ENCODE peak calls at places on chromosomes 5 and 9, in five cellular contexts. M is upper lobe of right lung, A is pancreas, T is GM23338, X is colonic mucosa. P is an unnamed sample. For H3K4me1 and H3K36me3, the result is how much of the 10 kb centered on the place peaks cover.

GRCh38 chr5:172411423-172412111 is 42.8 kb downstream of the SH3PXD2B start:
- DNase-seq in T (no peak), A (no peak), M (no peak), X (no peak), P (no peak)

GRCh38 chr5:157271740-157272271 is 5.9 kb downstream of the CYFIP2 start:
- DNase-seq in A (no peak), T (no peak), M (no peak), X (no peak), P (peak)

GRCh38 chr5:144951001-144951400 is 780.3 kb downstream of the KCTD16 start:
- DNase-seq in M (no peak), T (no peak), A (no peak), X (no peak), P (no peak)

GRCh38 chr5:69083412-69083811 is 10.4 kb upstream of the SLC30A5 start:
- DNase-seq in T (peak), A (peak), X (peak), M (no peak), P (no peak)

GRCh38 chr5:61293051-61293450 is 39.0 kb upstream of the ZSWIM6 start:
- DNase-seq in T (no peak), X (peak), M (no peak), A (peak), P (no peak)

GRCh38 chr5:142830241-142831018 is 60.3 kb downstream of the ARHGAP26 start:
- DNase-seq in M (no peak), A (no peak), X (no peak), T (no peak), P (no peak)

GRCh38 chr9:131125038-131125287 is 423 bp upstream of the NUP214 start:
- DNase-seq in A (no peak), X (no peak), T (peak), M (no peak), P (no peak)

GRCh38 chr5:73718762-73719161 is 92.8 kb downstream of the ARHGEF28 start:
- DNase-seq in T (no peak), X (no peak), M (no peak), A (no peak), P (no peak)

GRCh38 chr9:124008307-124008854 is 3.2 kb upstream of the LHX2 start:
- DNase-seq in T (peak), X (no peak), M (no peak), A (no peak), P (no peak)

GRCh38 chr5:171961117-171961516 is 45.3 kb downstream of the FBXW11 start:
- DNase-seq in T (no peak), A (no peak), X (no peak), M (no peak), P (no peak)

GRCh38 chr5:1104327-1105006 is 7.4 kb downstream of the SLC12A7 start:
- DNase-seq in M (no peak), T (no peak), A (no peak), X (no peak), P (no peak)

GRCh38 chr5:135265497-135266300 is 133.3 kb downstream of the MACROH2A1 start:
- DNase-seq in T (no peak), M (no peak), X (no peak), A (no peak), P (no peak)

GRCh38 chr5:133610489-133611356 is 1.6 kb downstream of the FSTL4 start:
- DNase-seq in M (peak), A (peak), T (peak), X (peak), P (peak)

GRCh38 chr9:69186841-69187611 is 12.9 kb downstream of the TJP2 start:
- DNase-seq in A (no peak), M (no peak), X (no peak), T (no peak), P (no peak)

GRCh38 chr9:8677725-8678124 is 878.1 kb upstream of the DMAC1 start:
- DNase-seq in T (peak), A (no peak), X (no peak), M (no peak), P (no peak)

GRCh38 chr9:79617395-79617794 is 45.6 kb downstream of the TLE4 start:
- DNase-seq in A (no peak), M (no peak), T (no peak), X (peak), P (no peak)

GRCh38 chr5:101390317-101390908 is 487.3 kb upstream of the ST8SIA4 start:
- DNase-seq in X (peak), A (no peak), M (no peak), T (peak), P (no peak)

GRCh38 chr5:11324521-11325289 is 563.7 kb upstream of the DAP start:
- DNase-seq in M (no peak), A (no peak), T (no peak), X (no peak), P (no peak)

GRCh38 chr9:129612123-129612522 is 8.8 kb downstream of the C9orf50 start:
- DNase-seq in M (no peak), T (no peak), A (no peak), X (no peak), P (no peak)

GRCh38 chr5:96004754-96005153 is 43.1 kb upstream of the ELL2 start:
- DNase-seq in A (no peak), M (no peak), X (no peak), T (no peak), P (no peak)

GRCh38 chr9:85278769-85279168 is 463.0 kb downstream of the AGTPBP1 start:
- DNase-seq in M (no peak), A (no peak), X (no peak), T (no peak), P (no peak)

GRCh38 chr9:111106202-111106601 is 67.9 kb upstream of the LPAR1 start:
- DNase-seq in T (peak), A (no peak), X (no peak), M (no peak), P (no peak)

GRCh38 chr9:13141629-13142028 is 137.9 kb downstream of the MPDZ start:
- DNase-seq in M (no peak), A (no peak), X (no peak), T (no peak), P (no peak)

GRCh38 chr9:122226758-122227575 is 1.8 kb downstream of the LHX6 start:
- DNase-seq in A (no peak), M (no peak), T (peak), X (no peak), P (no peak)

GRCh38 chr9:37329576-37329975 is 92.9 kb upstream of the GRHPR start:
- DNase-seq in T (peak), X (no peak), A (no peak), M (no peak), P (no peak)

GRCh38 chr9:16710888-16711287 is 159.6 kb downstream of the BNC2 start:
- DNase-seq in A (no peak), T (peak), X (no peak), M (no peak), P (no peak)

GRCh38 chr5:8906303-8906967 is 639.4 kb downstream of the SEMA5A start:
- DNase-seq in T (no peak), X (no peak), M (no peak), A (no peak), P (no peak)

GRCh38 chr9:13778486-13779110 is 499.1 kb upstream of the MPDZ start:
- DNase-seq in X (no peak), A (no peak), T (no peak), M (no peak), P (no peak)

GRCh38 chr5:136729901-136730355 is 364.6 kb upstream of the TRPC7 start:
- DNase-seq in M (no peak), T (no peak), A (no peak), X (no peak), P (no peak)

GRCh38 chr9:116700882-116701836 is 14.1 kb downstream of the TRIM32 start:
- DNase-seq in M (no peak), T (no peak), A (no peak), X (no peak), P (no peak)

DNA sequence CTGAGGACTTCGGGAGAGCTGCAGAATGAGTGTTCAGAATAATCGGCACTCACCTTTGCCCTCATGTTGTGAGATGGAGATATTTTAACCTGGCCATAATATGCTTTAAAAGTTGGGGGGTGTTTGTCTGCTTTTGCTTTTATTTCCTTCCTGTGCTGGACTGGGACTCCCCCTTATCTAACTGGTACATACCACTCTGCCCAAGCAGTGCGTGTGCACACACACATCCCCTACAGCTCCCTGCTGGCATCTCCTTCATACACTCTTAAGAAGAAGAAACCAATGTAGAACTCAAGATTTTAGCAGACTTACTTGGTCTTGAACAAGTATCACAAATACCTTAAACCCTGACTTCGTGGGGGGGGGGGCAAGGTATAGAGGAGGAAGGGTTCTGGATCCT is 146.2 kb upstream of the DMRT1 start:
- DNase-seq in T (no peak), M (no peak), X (no peak), A (no peak), P (no peak)
- H3K4me1 ChIP-seq in T (under half), M (under half), X (under half), A (under half), P (under half)

GRCh38 chr5:58967597-58968281 is 384.9 kb downstream of the RAB3C start:
- DNase-seq in X (no peak), T (no peak), A (no peak), M (no peak), P (no peak)

GRCh38 chr5:58965677-58966414 is 383.0 kb downstream of the RAB3C start:
- DNase-seq in X (no peak), T (peak), A (no peak), M (no peak), P (no peak)

GRCh38 chr5:58963361-58963760 is 380.5 kb downstream of the RAB3C start:
- DNase-seq in A (no peak), T (no peak), X (no peak), M (no peak), P (no peak)

GRCh38 chr5:58961631-58962280 is 378.9 kb downstream of the RAB3C start:
- DNase-seq in T (no peak), M (no peak), X (no peak), A (no peak), P (no peak)

DNA sequence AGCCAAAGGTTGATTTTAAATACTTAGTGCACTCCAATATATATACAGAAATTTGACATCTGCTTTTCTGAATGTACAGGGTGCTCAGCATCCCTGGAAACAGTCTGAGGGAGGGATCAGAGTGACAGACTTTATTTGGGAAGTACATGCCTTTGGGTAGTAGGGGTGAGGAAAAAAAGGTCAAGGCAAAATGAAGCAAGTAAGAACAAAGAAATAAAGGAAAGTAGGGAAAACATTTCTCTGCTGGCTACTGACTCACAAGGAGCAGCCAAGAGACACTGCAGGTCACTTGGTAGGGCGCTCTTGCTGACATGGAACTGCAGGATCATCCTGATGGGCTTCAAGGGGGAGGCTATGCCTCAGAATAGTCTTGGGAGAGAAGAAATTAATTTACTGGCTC is 380.9 kb downstream of the RAB3C start:
- DNase-seq in T (no peak), X (no peak), A (no peak), M (no peak), P (no peak)
- H3K4me3 ChIP-seq in T (no peak), X (no peak), A (no peak), M (no peak), P (no peak)

GRCh38 chr9:133339641-133340040 is 3.7 kb upstream of the SURF6 start:
- DNase-seq in T (no peak), X (no peak), M (no peak), A (no peak), P (no peak)
- H3K36me3 ChIP-seq in T (under half), X (under half), M (under half), A (under half), P (under half)

GRCh38 chr9:93955356-93956182 is 414 bp upstream of the BARX1 start:
- DNase-seq in A (no peak), X (no peak), M (no peak), T (peak), P (no peak)

GRCh38 chr9:93952119-93952783 is 2.9 kb downstream of the BARX1 start:
- DNase-seq in A (no peak), T (peak), M (no peak), X (no peak), P (no peak)

GRCh38 chr9:93952784-93953491 is 2.2 kb downstream of the BARX1 start:
- DNase-seq in T (peak), A (peak), M (no peak), X (no peak), P (no peak)

GRCh38 chr9:93954436-93955355 is at the start of gene BARX1:
- DNase-seq in A (peak), M (no peak), X (no peak), T (peak), P (no peak)

GRCh38 chr9:93953492-93954435 is 1.4 kb downstream of the BARX1 start:
- DNase-seq in M (no peak), A (no peak), X (no peak), T (peak), P (no peak)
- H3K4me1 ChIP-seq in M (under half), A (under half), X (under half), T (half or more), P (under half)

GRCh38 chr9:135990468-135991429 is 29.6 kb upstream of the UBAC1 start:
- DNase-seq in A (peak), X (peak), M (no peak), T (peak), P (no peak)
- H3K4me3 ChIP-seq in A (no peak), X (no peak), M (peak), T (no peak), P (peak)

GRCh38 chr9:127253446-127253845 is 11.1 kb upstream of the GARNL3 start:
- DNase-seq in A (no peak), X (no peak), M (no peak), T (peak), P (no peak)

GRCh38 chr9:127256324-127256723 is 8.2 kb upstream of the GARNL3 start:
- DNase-seq in A (no peak), M (no peak), X (no peak), T (no peak), P (no peak)

GRCh38 chr9:127258884-127259471 is 5.6 kb upstream of the GARNL3 start:
- DNase-seq in A (no peak), X (no peak), M (no peak), T (no peak), P (no peak)

GRCh38 chr9:127252405-127253093 is 12.0 kb upstream of the GARNL3 start:
- DNase-seq in M (no peak), X (no peak), T (no peak), A (no peak), P (no peak)

DNA sequence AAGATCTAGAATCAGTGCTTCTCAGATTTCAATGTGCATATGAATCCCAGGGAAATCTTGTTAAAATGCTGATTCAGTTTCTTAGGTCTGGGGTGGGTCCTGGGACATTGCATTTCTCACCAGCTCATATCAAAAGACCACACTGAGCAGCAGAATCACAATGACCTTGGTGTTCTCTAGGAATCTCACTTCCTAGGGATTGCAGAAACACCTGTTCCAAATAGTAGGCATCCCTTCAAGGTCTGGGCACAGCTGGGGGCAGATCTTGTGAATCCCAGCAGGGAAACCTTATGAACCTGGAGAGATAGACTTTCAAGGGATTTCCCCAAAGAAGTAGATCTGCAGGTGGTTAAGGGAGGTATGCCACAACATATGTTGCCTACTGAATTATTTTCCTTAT is 8.9 kb upstream of the GARNL3 start:
- DNase-seq in X (no peak), A (no peak), M (no peak), T (peak), P (no peak)
- H3K36me3 ChIP-seq in X (under half), A (under half), M (under half), T (under half), P (under half)

GRCh38 chr5:149580808-149581191 is 498 bp upstream of the ARHGEF37 start:
- DNase-seq in X (no peak), T (no peak), M (no peak), A (no peak), P (no peak)
- H3K4me1 ChIP-seq in X (under half), T (under half), M (under half), A (under half), P (under half)

GRCh38 chr5:71588533-71588885 is 1.4 kb downstream of the MCCC2 start:
- DNase-seq in X (no peak), A (no peak), T (no peak), M (no peak), P (no peak)
- H3K4me3 ChIP-seq in X (no peak), A (no peak), T (peak), M (peak), P (no peak)

P was measured in CD8-positive, alpha-beta T cell.